ENCODE peak calls at places on chromosome 13, in four cellular contexts. F is EL, V is HFFc6, G is cardiac fibroblast. B is an unnamed sample.

GRCh38 chr13:39051157-39051556 is 12.9 kb downstream of the NHLRC3 start:
- DNase-seq in V (peak; percentile 43), F (peak; percentile 28), G (peak; percentile 65), B (no peak)

GRCh38 chr13:75751350-75751749 is 115.2 kb downstream of the LMO7 start:
- DNase-seq in F (no peak), V (no peak), G (no peak), B (no peak)

GRCh38 chr13:24688111-24688510 is 7.9 kb downstream of the ATP12A start:
- DNase-seq in F (no peak), G (no peak), V (no peak), B (no peak)

GRCh38 chr13:31627097-31627496 is 112.2 kb upstream of the RXFP2 start:
- DNase-seq in V (peak; percentile 52), F (peak; percentile 50), G (peak; percentile 74), B (no peak)

GRCh38 chr13:33611016-33611805 is 206.7 kb upstream of the RFC3 start:
- DNase-seq in V (no peak), F (no peak), G (peak; percentile 68), B (peak; percentile 93)

GRCh38 chr13:99045396-99045795 is 67.5 kb upstream of the DOCK9 start:
- DNase-seq in V (peak; percentile 50), G (peak; percentile 61), F (peak; percentile 46), B (no peak)

GRCh38 chr13:105920375-105920774 is 615.1 kb downstream of the EFNB2 start:
- DNase-seq in V (peak; percentile 30), G (peak; percentile 83), F (peak; percentile 81), B (peak; percentile 15)

GRCh38 chr13:20264271-20265018 is 32.3 kb upstream of the GJB6 start:
- DNase-seq in F (no peak), G (no peak), V (no peak), B (no peak)

GRCh38 chr13:85543144-85543543 is 256.1 kb downstream of the SLITRK6 start:
- DNase-seq in V (no peak), F (peak; percentile 35), G (no peak), B (no peak)

GRCh38 chr13:99313473-99313872 is 6.3 kb upstream of the GPR183 start:
- DNase-seq in F (peak; percentile 51), G (no peak), V (no peak), B (no peak)

GRCh38 chr13:79435549-79435948 is 29.5 kb upstream of the RBM26 start:
- DNase-seq in F (peak; percentile 84), V (peak; percentile 89), G (peak; percentile 71), B (no peak)

GRCh38 chr13:94234766-94235165 is 244.7 kb downstream of the DCT start:
- DNase-seq in V (no peak), G (peak; percentile 9), F (no peak), B (no peak)

GRCh38 chr13:50386527-50387123 is 371.4 kb downstream of the KCNRG start:
- DNase-seq in F (peak; percentile 26), V (no peak), G (peak; percentile 23), B (peak; percentile 17)

GRCh38 chr13:27662738-27663470 is 41.2 kb downstream of the POLR1D start:
- DNase-seq in F (no peak), G (no peak), V (no peak), B (no peak)

GRCh38 chr13:92460479-92460878 is 766.1 kb upstream of the GPC6 start:
- DNase-seq in G (no peak), V (no peak), F (no peak), B (no peak)

GRCh38 chr13:66040506-66040905 is 1189.6 kb downstream of the PCDH9 start:
- DNase-seq in G (peak; percentile 57), V (no peak), F (no peak), B (no peak)

GRCh38 chr13:114115191-114115671 is 17.2 kb downstream of the RASA3 start:
- DNase-seq in V (peak; percentile 91), G (peak; percentile 90), F (peak; percentile 91), B (peak; percentile 54)

GRCh38 chr13:95451656-95452055 is 100.9 kb upstream of the CLDN10 start:
- DNase-seq in G (no peak), F (no peak), V (no peak), B (no peak)